ENCODE peak calls at places on chromosomes 4 and X, in five cellular contexts. One of them, this sample, is unnamed. For H3K9me3, the result is how much of the 10 kb centered on the place peaks cover.

GRCh38 chrX:154805696-154806091 is 409 bp upstream of the MPP1 start:
- DNase-seq in neural progenitor cell: no peak
- DNase-seq in upper lobe of right lung: no peak
- DNase-seq in A673: peak
- DNase-seq in endodermal cell: no peak
- DNase-seq in this sample: no peak

GRCh38 chr4:114286275-114286674 is 306.8 kb upstream of the ARSJ start:
- DNase-seq in neural progenitor cell: no peak
- DNase-seq in upper lobe of right lung: no peak
- DNase-seq in A673: no peak
- DNase-seq in endodermal cell: no peak
- DNase-seq in this sample: no peak

GRCh38 chr4:149176019-149176418 is 639.6 kb downstream of the IQCM start:
- DNase-seq in neural progenitor cell: peak
- DNase-seq in upper lobe of right lung: peak
- DNase-seq in A673: no peak
- DNase-seq in endodermal cell: peak
- DNase-seq in this sample: peak

GRCh38 chr4:155207534-155208257 is 740 bp upstream of the NPY2R start:
- DNase-seq in neural progenitor cell: peak
- DNase-seq in upper lobe of right lung: no peak
- DNase-seq in A673: peak
- DNase-seq in endodermal cell: peak
- DNase-seq in this sample: peak

GRCh38 chrX:15233416-15234015 is 36.4 kb downstream of the ASB9 start:
- DNase-seq in neural progenitor cell: no peak
- DNase-seq in upper lobe of right lung: no peak
- DNase-seq in A673: no peak
- DNase-seq in endodermal cell: no peak
- DNase-seq in this sample: no peak

GRCh38 chr4:101678180-101678579 is 112.3 kb upstream of the BANK1 start:
- DNase-seq in neural progenitor cell: no peak
- DNase-seq in upper lobe of right lung: no peak
- DNase-seq in A673: peak
- DNase-seq in endodermal cell: no peak
- DNase-seq in this sample: no peak

GRCh38 chrX:111447298-111447697 is 35.3 kb upstream of the DCX start:
- DNase-seq in neural progenitor cell: peak
- DNase-seq in upper lobe of right lung: no peak
- DNase-seq in A673: peak
- DNase-seq in endodermal cell: peak
- DNase-seq in this sample: peak

GRCh38 chr4:145937021-145937861 is 1.4 kb downstream of the ZNF827 start:
- DNase-seq in neural progenitor cell: peak
- DNase-seq in upper lobe of right lung: peak
- DNase-seq in A673: peak
- DNase-seq in endodermal cell: peak
- DNase-seq in this sample: peak

GRCh38 chr4:120921456-120922389 is 803 bp downstream of the PRDM5 start:
- DNase-seq in neural progenitor cell: peak
- DNase-seq in upper lobe of right lung: peak
- DNase-seq in A673: peak
- DNase-seq in endodermal cell: peak
- DNase-seq in this sample: peak

GRCh38 chrX:76538860-76539259 is 111.3 kb downstream of the MAGEE1 start:
- DNase-seq in neural progenitor cell: peak
- DNase-seq in upper lobe of right lung: no peak
- DNase-seq in A673: no peak
- DNase-seq in endodermal cell: peak
- DNase-seq in this sample: no peak

GRCh38 chrX:111319451-111319850 is 49.2 kb upstream of the CAPN6 start:
- DNase-seq in neural progenitor cell: no peak
- DNase-seq in upper lobe of right lung: no peak
- DNase-seq in A673: no peak
- DNase-seq in endodermal cell: peak
- DNase-seq in this sample: no peak

GRCh38 chr4:66575024-66575696 is 904.9 kb upstream of the EPHA5 start:
- DNase-seq in neural progenitor cell: no peak
- DNase-seq in upper lobe of right lung: no peak
- DNase-seq in A673: no peak
- DNase-seq in endodermal cell: no peak
- DNase-seq in this sample: no peak

GRCh38 chr4:101670370-101670769 is 120.2 kb upstream of the BANK1 start:
- DNase-seq in neural progenitor cell: no peak
- DNase-seq in upper lobe of right lung: no peak
- DNase-seq in A673: no peak
- DNase-seq in endodermal cell: no peak
- DNase-seq in this sample: no peak

GRCh38 chr4:85756938-85757337 is 282.0 kb downstream of the ARHGAP24 start:
- DNase-seq in neural progenitor cell: peak
- DNase-seq in upper lobe of right lung: no peak
- DNase-seq in A673: peak
- DNase-seq in endodermal cell: peak
- DNase-seq in this sample: peak

GRCh38 chr4:84924439-84924838 is 42.1 kb downstream of the WDFY3 start:
- DNase-seq in neural progenitor cell: no peak
- DNase-seq in upper lobe of right lung: no peak
- DNase-seq in A673: no peak
- DNase-seq in endodermal cell: no peak
- DNase-seq in this sample: no peak

GRCh38 chr4:106985830-106986229 is 50.3 kb downstream of the DKK2 start:
- DNase-seq in neural progenitor cell: no peak
- DNase-seq in upper lobe of right lung: no peak
- DNase-seq in A673: peak
- DNase-seq in endodermal cell: no peak
- DNase-seq in this sample: no peak

GRCh38 chr4:95764961-95765360 is 74.9 kb upstream of the PDHA2 start:
- DNase-seq in neural progenitor cell: no peak
- DNase-seq in upper lobe of right lung: no peak
- DNase-seq in A673: no peak
- DNase-seq in endodermal cell: no peak
- DNase-seq in this sample: no peak

GRCh38 chrX:38754102-38754790 is 47.0 kb upstream of the MID1IP1 start:
- DNase-seq in neural progenitor cell: peak
- DNase-seq in upper lobe of right lung: no peak
- DNase-seq in A673: peak
- DNase-seq in endodermal cell: peak
- DNase-seq in this sample: peak

GRCh38 chrX:103343105-103343504 is 13.1 kb downstream of the TCEAL7 start:
- DNase-seq in neural progenitor cell: peak
- DNase-seq in upper lobe of right lung: no peak
- DNase-seq in A673: peak
- DNase-seq in endodermal cell: peak
- DNase-seq in this sample: no peak

GRCh38 chrX:125205918-125206665 is 113.6 kb upstream of the TEX13C start:
- DNase-seq in neural progenitor cell: peak
- DNase-seq in upper lobe of right lung: no peak
- DNase-seq in A673: peak
- DNase-seq in endodermal cell: peak
- DNase-seq in this sample: no peak

GRCh38 chr4:18404642-18405041 is 383.1 kb upstream of the LCORL start:
- DNase-seq in neural progenitor cell: no peak
- DNase-seq in upper lobe of right lung: no peak
- DNase-seq in A673: no peak
- DNase-seq in endodermal cell: no peak
- DNase-seq in this sample: no peak

GRCh38 chr4:142922720-142923119 is 76.6 kb upstream of the INPP4B start:
- DNase-seq in neural progenitor cell: no peak
- DNase-seq in upper lobe of right lung: no peak
- DNase-seq in A673: no peak
- DNase-seq in endodermal cell: no peak
- DNase-seq in this sample: no peak

GRCh38 chr4:38678078-38678477 is 14.1 kb downstream of the KLF3 start:
- DNase-seq in neural progenitor cell: no peak
- DNase-seq in upper lobe of right lung: no peak
- DNase-seq in A673: no peak
- DNase-seq in endodermal cell: peak
- DNase-seq in this sample: no peak

GRCh38 chr4:31415629-31416028 is 695.5 kb downstream of the PCDH7 start:
- DNase-seq in neural progenitor cell: no peak
- DNase-seq in upper lobe of right lung: no peak
- DNase-seq in A673: no peak
- DNase-seq in endodermal cell: no peak
- DNase-seq in this sample: no peak

GRCh38 chr4:66736593-66736992 is 808.7 kb downstream of the CENPC start:
- DNase-seq in neural progenitor cell: peak
- DNase-seq in upper lobe of right lung: no peak
- DNase-seq in A673: peak
- DNase-seq in endodermal cell: no peak
- DNase-seq in this sample: no peak

GRCh38 chr4:55297346-55297745 is 48.7 kb upstream of the SRD5A3 start:
- DNase-seq in neural progenitor cell: no peak
- DNase-seq in upper lobe of right lung: no peak
- DNase-seq in A673: no peak
- DNase-seq in endodermal cell: no peak
- DNase-seq in this sample: peak

GRCh38 chrX:39633293-39633692 is 464.5 kb downstream of the BCOR start:
- DNase-seq in neural progenitor cell: no peak
- DNase-seq in upper lobe of right lung: no peak
- DNase-seq in A673: no peak
- DNase-seq in endodermal cell: no peak
- DNase-seq in this sample: no peak

GRCh38 chrX:42385730-42386129 is 392.2 kb downstream of the PPP1R2C start:
- DNase-seq in neural progenitor cell: no peak
- DNase-seq in upper lobe of right lung: no peak
- DNase-seq in A673: no peak
- DNase-seq in endodermal cell: no peak
- DNase-seq in this sample: no peak

DNA sequence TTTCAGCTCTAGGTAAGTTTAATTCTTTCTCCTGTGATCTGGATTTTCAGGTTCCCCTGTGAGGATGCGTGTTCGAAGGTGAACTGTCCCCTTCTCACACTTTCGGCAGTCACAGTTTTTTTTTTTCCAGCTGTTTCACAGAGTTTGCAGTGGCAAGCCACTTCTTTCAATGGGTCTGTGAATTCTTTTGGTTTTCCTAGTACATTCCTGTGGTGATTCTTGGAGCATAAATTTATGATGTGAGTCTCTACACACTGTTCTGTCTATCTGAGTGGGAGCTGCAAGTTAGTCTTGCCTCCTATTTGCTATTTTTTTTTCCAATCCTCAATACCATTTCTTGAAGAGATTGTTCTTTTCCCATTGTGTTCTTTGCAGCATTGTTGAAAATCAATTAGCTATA is 595.5 kb downstream of the RAPGEF2 start:
- DNase-seq in neural progenitor cell: no peak
- DNase-seq in upper lobe of right lung: no peak
- DNase-seq in A673: no peak
- DNase-seq in endodermal cell: no peak
- DNase-seq in this sample: no peak
- H3K9me3 ChIP-seq in neural progenitor cell: under half
- H3K9me3 ChIP-seq in upper lobe of right lung: under half
- H3K9me3 ChIP-seq in A673: under half
- H3K9me3 ChIP-seq in endodermal cell: under half
- H3K9me3 ChIP-seq in this sample: under half

DNA sequence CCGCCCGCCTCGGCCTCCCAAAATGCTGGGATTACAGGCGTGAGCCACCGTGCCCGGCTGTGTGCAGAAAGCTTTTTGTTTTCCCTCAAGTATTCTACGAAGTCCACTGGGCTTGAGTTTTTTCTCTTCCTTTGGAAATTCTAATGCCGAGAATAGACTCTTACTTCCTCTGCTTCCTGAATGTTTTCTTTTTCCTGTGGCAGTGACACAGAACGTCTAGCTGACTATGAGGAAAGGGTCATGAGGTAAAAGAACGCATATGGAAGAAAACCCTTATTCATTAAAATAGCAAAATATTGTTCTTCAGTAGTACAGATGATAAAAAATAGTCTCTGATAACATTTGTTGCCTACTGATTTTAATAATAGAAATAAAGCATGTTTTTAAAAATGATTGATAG is 4.9 kb upstream of the SLC25A4 start:
- DNase-seq in neural progenitor cell: no peak
- DNase-seq in upper lobe of right lung: no peak
- DNase-seq in A673: no peak
- DNase-seq in endodermal cell: no peak
- DNase-seq in this sample: no peak
- TF ChIP-seq CTCF in neural progenitor cell: no peak
- TF ChIP-seq CTCF in upper lobe of right lung: no peak
- TF ChIP-seq CTCF in A673: no peak
- TF ChIP-seq CTCF in endodermal cell: no peak
- TF ChIP-seq CTCF in this sample: no peak

DNA sequence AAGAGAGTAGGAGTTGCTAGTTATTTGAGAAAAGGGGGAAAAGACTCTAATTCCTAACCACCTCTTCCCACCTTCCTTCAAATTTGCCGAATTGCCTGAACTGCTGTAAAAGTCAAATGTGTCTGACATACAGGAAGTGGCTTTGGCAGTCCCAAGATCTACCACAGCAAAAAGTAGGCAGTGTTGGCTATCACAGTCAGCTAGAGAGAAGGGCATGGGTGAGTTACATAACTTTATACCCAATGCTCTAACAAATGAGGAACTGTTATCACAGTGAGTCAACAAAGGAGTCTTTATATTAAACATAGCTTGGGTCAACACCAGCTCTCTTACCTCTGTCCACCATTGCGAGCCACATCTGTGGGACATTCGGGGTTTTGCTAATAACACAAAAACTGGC is 2.4 kb upstream of the MBNL3 start:
- DNase-seq in neural progenitor cell: no peak
- DNase-seq in upper lobe of right lung: no peak
- DNase-seq in A673: peak
- DNase-seq in endodermal cell: no peak
- DNase-seq in this sample: no peak
- H3K4me3 ChIP-seq in neural progenitor cell: no peak
- H3K4me3 ChIP-seq in upper lobe of right lung: peak
- H3K4me3 ChIP-seq in A673: no peak
- H3K4me3 ChIP-seq in endodermal cell: no peak
- H3K4me3 ChIP-seq in this sample: no peak

GRCh38 chr4:19473569-19473968 is 778.1 kb upstream of the SLIT2 start:
- DNase-seq in neural progenitor cell: no peak
- DNase-seq in upper lobe of right lung: no peak
- DNase-seq in A673: peak
- DNase-seq in endodermal cell: no peak
- DNase-seq in this sample: no peak

DNA sequence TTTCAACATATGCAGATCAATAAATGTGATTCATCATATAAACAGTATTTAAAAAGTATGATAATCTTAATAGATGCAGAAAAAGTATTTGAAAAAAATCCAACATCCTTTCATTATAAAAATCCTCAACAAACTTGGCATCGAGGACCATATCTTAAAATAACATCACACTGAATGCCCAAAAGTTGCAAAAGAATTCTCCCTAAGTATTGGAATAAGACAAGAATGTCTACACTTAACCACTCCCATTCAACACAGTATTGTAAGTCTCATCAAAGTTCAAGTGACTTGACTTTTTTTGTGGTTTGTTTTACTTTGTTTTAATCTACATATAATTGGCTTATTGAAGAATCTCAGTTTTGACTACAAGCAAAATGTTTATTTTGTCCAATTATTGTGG is 779.0 kb upstream of the SLIT2 start:
- DNase-seq in neural progenitor cell: no peak
- DNase-seq in upper lobe of right lung: no peak
- DNase-seq in A673: no peak
- DNase-seq in endodermal cell: no peak
- DNase-seq in this sample: no peak
- H3K9me3 ChIP-seq in neural progenitor cell: under half
- H3K9me3 ChIP-seq in upper lobe of right lung: under half
- H3K9me3 ChIP-seq in A673: under half
- H3K9me3 ChIP-seq in endodermal cell: under half
- H3K9me3 ChIP-seq in this sample: under half

This sample was measured in WERI-Rb-1.